ENCODE peak calls at places on chromosomes 2 and 18, in five cellular contexts. Z is HepG2, Q is HCT116, O is K562, G is SK-N-SH. H is an unnamed sample. For H3K79me2, the result is how much of the 10 kb centered on the place peaks cover.

GRCh38 chr2:215933141-215933540 is 80.2 kb downstream of the MREG start:
- DNase-seq in G (no peak), Z (no peak), Q (no peak), O (no peak), H (no peak)

GRCh38 chr2:2018713-2019410 is 274.5 kb upstream of the PXDN start:
- DNase-seq in Z (no peak), O (no peak), Q (no peak), G (no peak), H (no peak)

GRCh38 chr18:56756971-56757370 is 105.8 kb downstream of the WDR7 start:
- DNase-seq in O (no peak), G (no peak), Z (no peak), Q (no peak), H (no peak)

GRCh38 chr2:238242731-238243495 is 3.1 kb upstream of the HES6 start:
- DNase-seq in O (no peak), G (peak), Z (peak), Q (no peak), H (no peak)

GRCh38 chr2:99864561-99865216 is 277.7 kb downstream of the AFF3 start:
- DNase-seq in Q (no peak), G (no peak), O (no peak), Z (no peak), H (no peak)

GRCh38 chr2:68936462-68936861 is 16.2 kb downstream of the GKN2 start:
- DNase-seq in O (no peak), Z (no peak), Q (no peak), G (no peak), H (no peak)

GRCh38 chr2:226873826-226874225 is 38.0 kb downstream of the RHBDD1 start:
- DNase-seq in G (no peak), Z (no peak), O (no peak), Q (no peak), H (no peak)

GRCh38 chr2:106960633-106961205 is 74.8 kb upstream of the ST6GAL2 start:
- DNase-seq in G (peak), Z (no peak), O (no peak), Q (no peak), H (no peak)

GRCh38 chr2:120845281-120845680 is 109.6 kb downstream of the GLI2 start:
- DNase-seq in Z (no peak), Q (no peak), O (no peak), G (no peak), H (no peak)

GRCh38 chr2:120053891-120054290 is 41.0 kb downstream of the EPB41L5 start:
- DNase-seq in Z (no peak), G (no peak), O (no peak), Q (no peak), H (no peak)

GRCh38 chr18:74229005-74229404 is 62.8 kb downstream of the CYB5A start:
- DNase-seq in Q (no peak), G (no peak), Z (no peak), O (no peak), H (no peak)

GRCh38 chr18:74233933-74234325 is 57.8 kb downstream of the CYB5A start:
- DNase-seq in O (no peak), Z (no peak), Q (no peak), G (no peak), H (no peak)

GRCh38 chr18:74229891-74230290 is 61.9 kb downstream of the CYB5A start:
- DNase-seq in O (no peak), Q (no peak), Z (no peak), G (no peak), H (no peak)

GRCh38 chr18:74228312-74228711 is 63.5 kb downstream of the CYB5A start:
- DNase-seq in O (no peak), G (no peak), Q (no peak), Z (no peak), H (no peak)

DNA sequence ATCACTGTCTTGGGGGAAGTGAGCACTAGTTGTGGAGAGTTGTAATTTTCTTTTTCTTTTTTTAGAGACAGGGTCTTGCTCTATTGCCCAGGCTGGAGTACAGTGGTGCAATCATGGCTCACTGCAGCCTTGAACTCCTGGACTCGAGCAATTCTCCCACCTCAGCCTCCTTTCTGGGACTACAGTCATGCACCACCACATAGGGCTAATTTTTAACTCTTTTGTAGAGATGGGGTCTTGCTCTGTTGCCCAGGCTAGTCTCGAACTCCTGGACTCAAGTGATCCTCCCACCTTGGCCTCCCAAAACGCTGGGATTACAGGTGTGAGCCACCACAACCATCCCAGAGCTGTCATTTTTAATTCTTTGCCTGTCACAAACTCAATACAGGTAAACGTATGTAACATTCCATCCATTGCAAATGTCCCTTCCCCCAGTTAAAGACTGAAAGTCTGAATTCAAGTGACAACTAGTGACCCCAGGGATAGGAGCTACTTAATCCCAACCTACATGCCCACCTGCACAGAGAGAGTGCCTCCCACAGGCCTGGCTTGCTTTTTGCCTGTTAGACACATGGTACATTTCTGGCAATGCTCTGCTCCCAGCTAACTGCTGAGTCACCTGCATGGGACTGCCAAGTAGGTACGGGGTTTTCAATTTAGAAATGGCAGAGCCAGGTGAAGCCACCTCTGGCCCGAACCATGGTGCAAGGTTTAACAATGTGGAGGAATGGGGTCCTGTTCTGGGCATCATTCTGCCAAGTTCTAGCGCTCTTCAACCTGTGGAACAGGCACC is 60.6 kb downstream of the CYB5A start:
- DNase-seq in Q (no peak), Z (no peak), O (no peak), G (no peak), H (no peak)
- TF ChIP-seq POLR2AphosphoS5 in Q (no peak), Z (no peak), O (no peak), G (no peak), H (no peak)

DNA sequence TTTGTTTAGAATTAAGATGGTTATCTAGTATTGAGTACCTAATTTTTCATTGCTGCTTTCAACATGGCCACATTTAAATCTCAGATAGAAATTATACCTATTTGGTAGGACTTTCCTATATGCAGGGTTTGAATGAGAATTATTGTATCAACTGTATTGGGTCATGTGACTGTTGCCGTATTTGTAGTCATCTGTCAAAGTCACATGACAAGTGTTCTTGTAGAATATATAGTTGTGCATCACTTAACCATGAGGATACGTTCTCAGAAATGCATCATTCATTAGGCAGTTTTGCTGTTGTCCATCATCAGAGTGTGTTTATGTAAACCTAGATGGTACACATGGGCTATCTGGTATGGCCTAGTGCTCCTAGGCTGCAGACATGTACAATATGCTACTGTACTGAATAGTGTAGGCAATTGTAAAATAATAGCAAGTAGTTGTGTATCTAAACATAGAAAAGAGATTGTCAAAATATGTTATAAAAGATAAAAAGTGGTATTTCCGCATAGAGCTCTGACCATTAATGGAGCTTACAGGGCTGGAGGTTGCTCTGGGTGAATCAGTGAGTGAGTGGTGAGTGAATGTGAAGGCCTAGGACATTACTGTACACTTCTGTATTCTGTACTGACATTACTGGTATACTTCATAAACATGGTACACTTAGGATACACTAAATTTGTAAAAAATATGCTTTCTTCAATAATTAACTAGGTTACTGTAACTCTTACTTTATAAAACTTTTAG is 123.7 kb downstream of the MAP4K4 start:
- DNase-seq in G (no peak), Z (no peak), Q (no peak), O (no peak), H (no peak)
- H3K79me2 ChIP-seq in G (half or more), Z (half or more), Q (half or more), O (half or more), H (half or more)

DNA sequence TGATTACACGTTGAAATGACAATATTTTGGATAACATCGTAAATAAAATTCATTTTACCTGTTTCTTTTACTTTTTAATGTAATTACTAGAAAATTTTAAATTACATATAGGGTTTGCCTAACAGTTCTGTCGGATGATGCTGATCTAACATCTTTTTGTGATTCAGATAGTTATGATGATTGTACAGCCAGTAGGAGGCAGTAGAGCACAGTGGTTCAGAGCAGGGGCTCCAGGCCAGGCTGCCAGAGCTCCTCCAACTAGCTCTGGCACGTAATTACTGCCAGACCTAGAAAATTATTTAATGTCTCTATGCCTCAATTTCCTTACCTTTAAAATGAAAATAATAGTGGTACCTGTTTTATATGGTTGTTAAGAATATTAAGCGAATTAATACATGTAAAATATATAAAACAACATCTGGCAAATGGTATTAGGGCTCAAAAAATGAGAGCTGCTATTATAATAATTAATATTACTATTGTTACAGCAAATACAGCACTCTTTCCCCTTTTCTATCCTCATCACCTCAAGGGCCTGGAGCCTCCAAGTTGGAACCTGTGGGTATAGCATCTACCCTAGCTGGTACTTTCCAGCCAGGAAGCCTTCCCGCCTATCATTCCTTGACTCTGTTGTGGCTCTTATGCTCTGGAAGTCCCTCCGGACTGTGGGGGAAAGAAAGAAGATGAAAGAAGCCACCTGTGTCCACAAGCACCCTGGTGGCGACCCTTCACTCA is 47.7 kb upstream of the PLA2R1 start:
- DNase-seq in Q (peak), O (peak), Z (peak), G (peak), H (peak)
- TF ChIP-seq POLR2AphosphoS5 in Q (no peak), O (no peak), Z (no peak), G (no peak), H (no peak)

GRCh38 chr2:159571540-159572260 is 44.6 kb downstream of the BAZ2B start:
- DNase-seq in G (no peak), Q (no peak), Z (no peak), O (no peak), H (no peak)

GRCh38 chr2:159574246-159574645 is 42.1 kb downstream of the BAZ2B start:
- DNase-seq in G (no peak), Z (no peak), Q (no peak), O (no peak), H (no peak)

GRCh38 chr2:159572459-159572858 is 43.9 kb downstream of the BAZ2B start:
- DNase-seq in O (no peak), G (no peak), Z (no peak), Q (no peak), H (no peak)

GRCh38 chr2:159573294-159573693 is 43.1 kb downstream of the BAZ2B start:
- DNase-seq in Q (no peak), O (no peak), Z (no peak), G (no peak), H (no peak)

DNA sequence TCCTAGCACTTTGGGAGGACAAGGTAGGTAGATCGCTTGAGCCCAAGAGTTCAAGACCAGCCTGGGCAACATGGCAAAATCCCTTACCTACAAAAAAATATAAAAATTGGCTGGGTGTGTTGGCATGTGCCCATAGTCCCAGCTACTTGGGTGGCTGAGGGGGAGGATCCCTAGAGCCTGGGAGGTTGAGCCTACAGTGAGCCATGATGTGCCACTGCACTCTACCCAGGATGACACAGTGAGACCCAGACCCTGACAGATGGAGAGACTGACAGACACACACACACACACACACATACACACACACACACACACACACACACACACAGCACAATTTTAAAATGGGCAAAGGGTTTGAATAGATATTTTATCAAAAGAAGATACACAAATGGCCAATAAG is 42.5 kb downstream of the BAZ2B start:
- DNase-seq in G (no peak), Q (no peak), O (no peak), Z (no peak), H (no peak)
- H3K79me2 ChIP-seq in G (half or more), Q (under half), O (under half), Z (under half), H (half or more)

GRCh38 chr2:86441392-86441788 is 219 bp downstream of the KDM3A start:
- DNase-seq in Z (no peak), G (no peak), O (no peak), Q (no peak), H (peak)
- TF ChIP-seq POLR2AphosphoS5 in Z (peak), G (peak), O (peak), Q (peak), H (peak)